ENCODE peak calls at places on chromosomes 13 and 19, in five cellular contexts. One of them, this sample, is unnamed.

GRCh38 chr13:113559901-113560644 is 24.5 kb upstream of the TFDP1 start:
- DNase-seq in activated CD4-positive, CD25-positive, alpha-beta regulatory T cell treated with anti-CD3 and anti-CD28 coated beads, Interleukin-2, amount 50 U/mL, for 16 hours: no peak
- DNase-seq in astrocyte of the cerebellum: no peak
- DNase-seq in stimulated activated CD8-positive, alpha-beta memory T cell treated with anti-CD3 and anti-CD28 coated beads, Interleukin-15, amount 100 ng/mL, for 24 hours: no peak
- DNase-seq in prostate gland: no peak
- DNase-seq in this sample: no peak

GRCh38 chr13:92224825-92225224 is 826.4 kb downstream of the GPC5 start:
- DNase-seq in astrocyte of the cerebellum: no peak
- DNase-seq in activated CD4-positive, CD25-positive, alpha-beta regulatory T cell treated with anti-CD3 and anti-CD28 coated beads, Interleukin-2, amount 50 U/mL, for 16 hours: no peak
- DNase-seq in stimulated activated CD8-positive, alpha-beta memory T cell treated with anti-CD3 and anti-CD28 coated beads, Interleukin-15, amount 100 ng/mL, for 24 hours: no peak
- DNase-seq in prostate gland: no peak
- DNase-seq in this sample: no peak

GRCh38 chr13:99425485-99426341 is 75.6 kb upstream of the TM9SF2 start:
- DNase-seq in prostate gland: no peak
- DNase-seq in stimulated activated CD8-positive, alpha-beta memory T cell treated with anti-CD3 and anti-CD28 coated beads, Interleukin-15, amount 100 ng/mL, for 24 hours: no peak
- DNase-seq in astrocyte of the cerebellum: no peak
- DNase-seq in activated CD4-positive, CD25-positive, alpha-beta regulatory T cell treated with anti-CD3 and anti-CD28 coated beads, Interleukin-2, amount 50 U/mL, for 16 hours: no peak
- DNase-seq in this sample: no peak

GRCh38 chr19:50392759-50393158 is 8.6 kb downstream of the POLD1 start:
- DNase-seq in stimulated activated CD8-positive, alpha-beta memory T cell treated with anti-CD3 and anti-CD28 coated beads, Interleukin-15, amount 100 ng/mL, for 24 hours: no peak
- DNase-seq in prostate gland: no peak
- DNase-seq in activated CD4-positive, CD25-positive, alpha-beta regulatory T cell treated with anti-CD3 and anti-CD28 coated beads, Interleukin-2, amount 50 U/mL, for 16 hours: no peak
- DNase-seq in astrocyte of the cerebellum: no peak
- DNase-seq in this sample: no peak

GRCh38 chr19:275000-275399 is 16.2 kb downstream of the PLPP2 start:
- DNase-seq in stimulated activated CD8-positive, alpha-beta memory T cell treated with anti-CD3 and anti-CD28 coated beads, Interleukin-15, amount 100 ng/mL, for 24 hours: no peak
- DNase-seq in activated CD4-positive, CD25-positive, alpha-beta regulatory T cell treated with anti-CD3 and anti-CD28 coated beads, Interleukin-2, amount 50 U/mL, for 16 hours: no peak
- DNase-seq in prostate gland: no peak
- DNase-seq in astrocyte of the cerebellum: no peak
- DNase-seq in this sample: no peak

GRCh38 chr19:47507031-47507430 is 7.8 kb downstream of the NAPA start:
- DNase-seq in stimulated activated CD8-positive, alpha-beta memory T cell treated with anti-CD3 and anti-CD28 coated beads, Interleukin-15, amount 100 ng/mL, for 24 hours: no peak
- DNase-seq in prostate gland: peak; percentile 76
- DNase-seq in astrocyte of the cerebellum: no peak
- DNase-seq in activated CD4-positive, CD25-positive, alpha-beta regulatory T cell treated with anti-CD3 and anti-CD28 coated beads, Interleukin-2, amount 50 U/mL, for 16 hours: no peak
- DNase-seq in this sample: no peak

GRCh38 chr19:1911098-1911497 is 5.9 kb downstream of the ADAT3 start:
- DNase-seq in stimulated activated CD8-positive, alpha-beta memory T cell treated with anti-CD3 and anti-CD28 coated beads, Interleukin-15, amount 100 ng/mL, for 24 hours: no peak
- DNase-seq in astrocyte of the cerebellum: no peak
- DNase-seq in activated CD4-positive, CD25-positive, alpha-beta regulatory T cell treated with anti-CD3 and anti-CD28 coated beads, Interleukin-2, amount 50 U/mL, for 16 hours: no peak
- DNase-seq in prostate gland: no peak
- DNase-seq in this sample: no peak

GRCh38 chr19:41324921-41325639 is 15.1 kb downstream of the CCDC97 start:
- DNase-seq in astrocyte of the cerebellum: no peak
- DNase-seq in stimulated activated CD8-positive, alpha-beta memory T cell treated with anti-CD3 and anti-CD28 coated beads, Interleukin-15, amount 100 ng/mL, for 24 hours: no peak
- DNase-seq in activated CD4-positive, CD25-positive, alpha-beta regulatory T cell treated with anti-CD3 and anti-CD28 coated beads, Interleukin-2, amount 50 U/mL, for 16 hours: no peak
- DNase-seq in prostate gland: peak; percentile 37
- DNase-seq in this sample: peak; percentile 84

GRCh38 chr13:96817336-96817941 is 176.8 kb downstream of the OXGR1 start:
- DNase-seq in activated CD4-positive, CD25-positive, alpha-beta regulatory T cell treated with anti-CD3 and anti-CD28 coated beads, Interleukin-2, amount 50 U/mL, for 16 hours: no peak
- DNase-seq in astrocyte of the cerebellum: no peak
- DNase-seq in stimulated activated CD8-positive, alpha-beta memory T cell treated with anti-CD3 and anti-CD28 coated beads, Interleukin-15, amount 100 ng/mL, for 24 hours: no peak
- DNase-seq in prostate gland: no peak
- DNase-seq in this sample: no peak

GRCh38 chr13:105202384-105202783 is 1333.1 kb downstream of the EFNB2 start:
- DNase-seq in activated CD4-positive, CD25-positive, alpha-beta regulatory T cell treated with anti-CD3 and anti-CD28 coated beads, Interleukin-2, amount 50 U/mL, for 16 hours: no peak
- DNase-seq in astrocyte of the cerebellum: peak; percentile 41
- DNase-seq in prostate gland: no peak
- DNase-seq in stimulated activated CD8-positive, alpha-beta memory T cell treated with anti-CD3 and anti-CD28 coated beads, Interleukin-15, amount 100 ng/mL, for 24 hours: no peak
- DNase-seq in this sample: peak; percentile 5

GRCh38 chr13:93244141-93244917 is 17.7 kb downstream of the GPC6 start:
- DNase-seq in stimulated activated CD8-positive, alpha-beta memory T cell treated with anti-CD3 and anti-CD28 coated beads, Interleukin-15, amount 100 ng/mL, for 24 hours: no peak
- DNase-seq in prostate gland: no peak
- DNase-seq in astrocyte of the cerebellum: no peak
- DNase-seq in activated CD4-positive, CD25-positive, alpha-beta regulatory T cell treated with anti-CD3 and anti-CD28 coated beads, Interleukin-2, amount 50 U/mL, for 16 hours: no peak
- DNase-seq in this sample: peak; percentile 59

GRCh38 chr19:38303517-38304351 is at the start of gene C19orf33:
- DNase-seq in stimulated activated CD8-positive, alpha-beta memory T cell treated with anti-CD3 and anti-CD28 coated beads, Interleukin-15, amount 100 ng/mL, for 24 hours: no peak
- DNase-seq in prostate gland: no peak
- DNase-seq in activated CD4-positive, CD25-positive, alpha-beta regulatory T cell treated with anti-CD3 and anti-CD28 coated beads, Interleukin-2, amount 50 U/mL, for 16 hours: no peak
- DNase-seq in astrocyte of the cerebellum: no peak
- DNase-seq in this sample: no peak

GRCh38 chr13:93948523-93948922 is 531.0 kb downstream of the DCT start:
- DNase-seq in astrocyte of the cerebellum: no peak
- DNase-seq in activated CD4-positive, CD25-positive, alpha-beta regulatory T cell treated with anti-CD3 and anti-CD28 coated beads, Interleukin-2, amount 50 U/mL, for 16 hours: no peak
- DNase-seq in stimulated activated CD8-positive, alpha-beta memory T cell treated with anti-CD3 and anti-CD28 coated beads, Interleukin-15, amount 100 ng/mL, for 24 hours: no peak
- DNase-seq in prostate gland: no peak
- DNase-seq in this sample: no peak

GRCh38 chr19:19213822-19214558 is 2.2 kb downstream of the NCAN start:
- DNase-seq in prostate gland: no peak
- DNase-seq in astrocyte of the cerebellum: no peak
- DNase-seq in activated CD4-positive, CD25-positive, alpha-beta regulatory T cell treated with anti-CD3 and anti-CD28 coated beads, Interleukin-2, amount 50 U/mL, for 16 hours: no peak
- DNase-seq in stimulated activated CD8-positive, alpha-beta memory T cell treated with anti-CD3 and anti-CD28 coated beads, Interleukin-15, amount 100 ng/mL, for 24 hours: no peak
- DNase-seq in this sample: no peak

GRCh38 chr13:99778500-99778899 is 193.1 kb downstream of the ZIC5 start:
- DNase-seq in stimulated activated CD8-positive, alpha-beta memory T cell treated with anti-CD3 and anti-CD28 coated beads, Interleukin-15, amount 100 ng/mL, for 24 hours: no peak
- DNase-seq in astrocyte of the cerebellum: no peak
- DNase-seq in prostate gland: no peak
- DNase-seq in activated CD4-positive, CD25-positive, alpha-beta regulatory T cell treated with anti-CD3 and anti-CD28 coated beads, Interleukin-2, amount 50 U/mL, for 16 hours: no peak
- DNase-seq in this sample: no peak

GRCh38 chr13:50213526-50213925 is 198.3 kb downstream of the KCNRG start:
- DNase-seq in astrocyte of the cerebellum: no peak
- DNase-seq in stimulated activated CD8-positive, alpha-beta memory T cell treated with anti-CD3 and anti-CD28 coated beads, Interleukin-15, amount 100 ng/mL, for 24 hours: no peak
- DNase-seq in activated CD4-positive, CD25-positive, alpha-beta regulatory T cell treated with anti-CD3 and anti-CD28 coated beads, Interleukin-2, amount 50 U/mL, for 16 hours: no peak
- DNase-seq in prostate gland: no peak
- DNase-seq in this sample: no peak

GRCh38 chr13:77779461-77780272 is 82.2 kb downstream of the SLAIN1 start:
- DNase-seq in activated CD4-positive, CD25-positive, alpha-beta regulatory T cell treated with anti-CD3 and anti-CD28 coated beads, Interleukin-2, amount 50 U/mL, for 16 hours: no peak
- DNase-seq in stimulated activated CD8-positive, alpha-beta memory T cell treated with anti-CD3 and anti-CD28 coated beads, Interleukin-15, amount 100 ng/mL, for 24 hours: no peak
- DNase-seq in prostate gland: peak; percentile 54
- DNase-seq in astrocyte of the cerebellum: peak; percentile 70
- DNase-seq in this sample: peak; percentile 54

GRCh38 chr13:25971499-25972145 is 80.2 kb downstream of the SHISA2 start:
- DNase-seq in activated CD4-positive, CD25-positive, alpha-beta regulatory T cell treated with anti-CD3 and anti-CD28 coated beads, Interleukin-2, amount 50 U/mL, for 16 hours: no peak
- DNase-seq in stimulated activated CD8-positive, alpha-beta memory T cell treated with anti-CD3 and anti-CD28 coated beads, Interleukin-15, amount 100 ng/mL, for 24 hours: no peak
- DNase-seq in astrocyte of the cerebellum: no peak
- DNase-seq in prostate gland: peak; percentile 21
- DNase-seq in this sample: no peak

GRCh38 chr19:35169226-35169995 is 14.9 kb downstream of the FXYD5 start:
- DNase-seq in astrocyte of the cerebellum: no peak
- DNase-seq in activated CD4-positive, CD25-positive, alpha-beta regulatory T cell treated with anti-CD3 and anti-CD28 coated beads, Interleukin-2, amount 50 U/mL, for 16 hours: no peak
- DNase-seq in stimulated activated CD8-positive, alpha-beta memory T cell treated with anti-CD3 and anti-CD28 coated beads, Interleukin-15, amount 100 ng/mL, for 24 hours: no peak
- DNase-seq in prostate gland: no peak
- DNase-seq in this sample: no peak

GRCh38 chr19:17686592-17687042 is 1.5 kb downstream of the UNC13A start:
- DNase-seq in stimulated activated CD8-positive, alpha-beta memory T cell treated with anti-CD3 and anti-CD28 coated beads, Interleukin-15, amount 100 ng/mL, for 24 hours: no peak
- DNase-seq in astrocyte of the cerebellum: no peak
- DNase-seq in prostate gland: no peak
- DNase-seq in activated CD4-positive, CD25-positive, alpha-beta regulatory T cell treated with anti-CD3 and anti-CD28 coated beads, Interleukin-2, amount 50 U/mL, for 16 hours: no peak
- DNase-seq in this sample: peak; percentile 22

GRCh38 chr13:77697208-77698103 is at the start of gene SLAIN1:
- DNase-seq in prostate gland: peak; percentile 84
- DNase-seq in stimulated activated CD8-positive, alpha-beta memory T cell treated with anti-CD3 and anti-CD28 coated beads, Interleukin-15, amount 100 ng/mL, for 24 hours: peak; percentile 52
- DNase-seq in activated CD4-positive, CD25-positive, alpha-beta regulatory T cell treated with anti-CD3 and anti-CD28 coated beads, Interleukin-2, amount 50 U/mL, for 16 hours: peak; percentile 62
- DNase-seq in astrocyte of the cerebellum: peak; percentile 26
- DNase-seq in this sample: peak; percentile 37

GRCh38 chr19:56839665-56840451 is 668 bp downstream of the PEG3 start:
- DNase-seq in stimulated activated CD8-positive, alpha-beta memory T cell treated with anti-CD3 and anti-CD28 coated beads, Interleukin-15, amount 100 ng/mL, for 24 hours: no peak
- DNase-seq in prostate gland: no peak
- DNase-seq in astrocyte of the cerebellum: peak; percentile 65
- DNase-seq in activated CD4-positive, CD25-positive, alpha-beta regulatory T cell treated with anti-CD3 and anti-CD28 coated beads, Interleukin-2, amount 50 U/mL, for 16 hours: no peak
- DNase-seq in this sample: no peak

GRCh38 chr19:49390978-49391304 is 2.9 kb downstream of the KASH5 start:
- DNase-seq in activated CD4-positive, CD25-positive, alpha-beta regulatory T cell treated with anti-CD3 and anti-CD28 coated beads, Interleukin-2, amount 50 U/mL, for 16 hours: no peak
- DNase-seq in prostate gland: no peak
- DNase-seq in astrocyte of the cerebellum: no peak
- DNase-seq in stimulated activated CD8-positive, alpha-beta memory T cell treated with anti-CD3 and anti-CD28 coated beads, Interleukin-15, amount 100 ng/mL, for 24 hours: no peak
- DNase-seq in this sample: no peak

GRCh38 chr13:46388846-46389245 is 1.8 kb upstream of the RUBCNL start:
- DNase-seq in activated CD4-positive, CD25-positive, alpha-beta regulatory T cell treated with anti-CD3 and anti-CD28 coated beads, Interleukin-2, amount 50 U/mL, for 16 hours: no peak
- DNase-seq in stimulated activated CD8-positive, alpha-beta memory T cell treated with anti-CD3 and anti-CD28 coated beads, Interleukin-15, amount 100 ng/mL, for 24 hours: no peak
- DNase-seq in astrocyte of the cerebellum: no peak
- DNase-seq in prostate gland: no peak
- DNase-seq in this sample: no peak

GRCh38 chr19:7272856-7273578 is 21.2 kb downstream of the INSR start:
- DNase-seq in activated CD4-positive, CD25-positive, alpha-beta regulatory T cell treated with anti-CD3 and anti-CD28 coated beads, Interleukin-2, amount 50 U/mL, for 16 hours: no peak
- DNase-seq in stimulated activated CD8-positive, alpha-beta memory T cell treated with anti-CD3 and anti-CD28 coated beads, Interleukin-15, amount 100 ng/mL, for 24 hours: no peak
- DNase-seq in prostate gland: no peak
- DNase-seq in astrocyte of the cerebellum: no peak
- DNase-seq in this sample: no peak

GRCh38 chr19:56504581-56504980 is 3.1 kb upstream of the ZNF471 start:
- DNase-seq in activated CD4-positive, CD25-positive, alpha-beta regulatory T cell treated with anti-CD3 and anti-CD28 coated beads, Interleukin-2, amount 50 U/mL, for 16 hours: no peak
- DNase-seq in stimulated activated CD8-positive, alpha-beta memory T cell treated with anti-CD3 and anti-CD28 coated beads, Interleukin-15, amount 100 ng/mL, for 24 hours: no peak
- DNase-seq in astrocyte of the cerebellum: no peak
- DNase-seq in prostate gland: no peak
- DNase-seq in this sample: no peak

GRCh38 chr19:45668342-45668871 is 386 bp downstream of the GIPR start:
- DNase-seq in prostate gland: no peak
- DNase-seq in stimulated activated CD8-positive, alpha-beta memory T cell treated with anti-CD3 and anti-CD28 coated beads, Interleukin-15, amount 100 ng/mL, for 24 hours: no peak
- DNase-seq in astrocyte of the cerebellum: no peak
- DNase-seq in activated CD4-positive, CD25-positive, alpha-beta regulatory T cell treated with anti-CD3 and anti-CD28 coated beads, Interleukin-2, amount 50 U/mL, for 16 hours: no peak
- DNase-seq in this sample: no peak

GRCh38 chr13:98454389-98454881 is 122.5 kb downstream of the STK24 start:
- DNase-seq in astrocyte of the cerebellum: peak; percentile 86
- DNase-seq in prostate gland: peak; percentile 50
- DNase-seq in stimulated activated CD8-positive, alpha-beta memory T cell treated with anti-CD3 and anti-CD28 coated beads, Interleukin-15, amount 100 ng/mL, for 24 hours: no peak
- DNase-seq in activated CD4-positive, CD25-positive, alpha-beta regulatory T cell treated with anti-CD3 and anti-CD28 coated beads, Interleukin-2, amount 50 U/mL, for 16 hours: no peak
- DNase-seq in this sample: peak; percentile 84

GRCh38 chr19:33437351-33438015 is 64.0 kb downstream of the CEBPG start:
- DNase-seq in astrocyte of the cerebellum: no peak
- DNase-seq in activated CD4-positive, CD25-positive, alpha-beta regulatory T cell treated with anti-CD3 and anti-CD28 coated beads, Interleukin-2, amount 50 U/mL, for 16 hours: no peak
- DNase-seq in prostate gland: no peak
- DNase-seq in stimulated activated CD8-positive, alpha-beta memory T cell treated with anti-CD3 and anti-CD28 coated beads, Interleukin-15, amount 100 ng/mL, for 24 hours: no peak
- DNase-seq in this sample: no peak

GRCh38 chr13:106383791-106384190 is 151.7 kb downstream of the EFNB2 start:
- DNase-seq in stimulated activated CD8-positive, alpha-beta memory T cell treated with anti-CD3 and anti-CD28 coated beads, Interleukin-15, amount 100 ng/mL, for 24 hours: no peak
- DNase-seq in prostate gland: no peak
- DNase-seq in activated CD4-positive, CD25-positive, alpha-beta regulatory T cell treated with anti-CD3 and anti-CD28 coated beads, Interleukin-2, amount 50 U/mL, for 16 hours: no peak
- DNase-seq in astrocyte of the cerebellum: no peak
- DNase-seq in this sample: no peak

GRCh38 chr13:26249551-26249950 is 4.4 kb upstream of the CDK8 start:
- DNase-seq in prostate gland: no peak
- DNase-seq in astrocyte of the cerebellum: no peak
- DNase-seq in stimulated activated CD8-positive, alpha-beta memory T cell treated with anti-CD3 and anti-CD28 coated beads, Interleukin-15, amount 100 ng/mL, for 24 hours: no peak
- DNase-seq in activated CD4-positive, CD25-positive, alpha-beta regulatory T cell treated with anti-CD3 and anti-CD28 coated beads, Interleukin-2, amount 50 U/mL, for 16 hours: no peak
- DNase-seq in this sample: no peak

GRCh38 chr19:40612831-40613668 is 11.9 kb downstream of the LTBP4 start:
- DNase-seq in prostate gland: peak; percentile 37
- DNase-seq in astrocyte of the cerebellum: no peak
- DNase-seq in activated CD4-positive, CD25-positive, alpha-beta regulatory T cell treated with anti-CD3 and anti-CD28 coated beads, Interleukin-2, amount 50 U/mL, for 16 hours: no peak
- DNase-seq in stimulated activated CD8-positive, alpha-beta memory T cell treated with anti-CD3 and anti-CD28 coated beads, Interleukin-15, amount 100 ng/mL, for 24 hours: peak; percentile 66
- DNase-seq in this sample: peak; percentile 28

GRCh38 chr19:49637865-49638350 is 2.0 kb downstream of the RRAS start:
- DNase-seq in prostate gland: peak; percentile 82
- DNase-seq in activated CD4-positive, CD25-positive, alpha-beta regulatory T cell treated with anti-CD3 and anti-CD28 coated beads, Interleukin-2, amount 50 U/mL, for 16 hours: no peak
- DNase-seq in stimulated activated CD8-positive, alpha-beta memory T cell treated with anti-CD3 and anti-CD28 coated beads, Interleukin-15, amount 100 ng/mL, for 24 hours: no peak
- DNase-seq in astrocyte of the cerebellum: no peak
- DNase-seq in this sample: peak; percentile 85

GRCh38 chr19:45591004-45591637 is 6.5 kb upstream of the OPA3 start:
- DNase-seq in stimulated activated CD8-positive, alpha-beta memory T cell treated with anti-CD3 and anti-CD28 coated beads, Interleukin-15, amount 100 ng/mL, for 24 hours: no peak
- DNase-seq in activated CD4-positive, CD25-positive, alpha-beta regulatory T cell treated with anti-CD3 and anti-CD28 coated beads, Interleukin-2, amount 50 U/mL, for 16 hours: no peak
- DNase-seq in prostate gland: peak; percentile 37
- DNase-seq in astrocyte of the cerebellum: no peak
- DNase-seq in this sample: peak; percentile 26

This sample was measured in AG08395.